ENCODE peak calls at places on chromosomes 2 and 18, in ten cellular contexts. T, R, X, G, F, L, O, Z, B and V are unnamed samples.

GRCh38 chr2:141348481-141348880 is 782.3 kb downstream of the LRP1B start:
- DNase-seq in T (no peak), R (no peak), X (no peak), G (no peak), F (no peak), L (no peak), O (no peak), Z (no peak), B (no peak), V (no peak)

GRCh38 chr2:235433860-235434259 is 60.0 kb upstream of the AGAP1 start:
- DNase-seq in T (peak; percentile 52), R (peak; percentile 51), X (no peak), G (peak; percentile 93), F (peak; percentile 17), L (peak; percentile 94), O (no peak), Z (no peak), B (peak; percentile 40), V (no peak)

GRCh38 chr18:77133051-77133919 is 702 bp upstream of the MBP start:
- DNase-seq in T (no peak), R (no peak), X (no peak), G (no peak), F (peak; percentile 85), L (no peak), O (no peak), Z (no peak), B (no peak), V (no peak)

GRCh38 chr2:238722181-238722580 is 125.7 kb upstream of the TWIST2 start:
- DNase-seq in T (no peak), R (no peak), X (no peak), G (no peak), F (no peak), L (no peak), O (no peak), Z (no peak), B (no peak), V (no peak)

GRCh38 chr2:214679736-214680135 is 129.7 kb downstream of the BARD1 start:
- DNase-seq in T (no peak), R (no peak), X (no peak), G (no peak), F (no peak), L (no peak), O (no peak), Z (no peak), B (no peak), V (no peak)

GRCh38 chr2:241798081-241798630 is 10.8 kb upstream of the NEU4 start:
- DNase-seq in T (peak; percentile 45), R (no peak), X (no peak), G (no peak), F (peak; percentile 46), L (peak; percentile 73), O (peak; percentile 11), Z (no peak), B (no peak), V (no peak)

GRCh38 chr2:236574424-236575145 is 5.0 kb downstream of the ACKR3 start:
- DNase-seq in T (no peak), R (no peak), X (no peak), G (no peak), F (peak; percentile 48), L (no peak), O (no peak), Z (no peak), B (no peak), V (no peak)

GRCh38 chr2:148994341-148994740 is 44.2 kb upstream of the LYPD6B start:
- DNase-seq in T (no peak), R (no peak), X (no peak), G (no peak), F (no peak), L (no peak), O (no peak), Z (no peak), B (no peak), V (no peak)

GRCh38 chr2:242085941-242086621 is 216.6 kb downstream of the RTP5 start:
- DNase-seq in T (peak; percentile 74), R (no peak), X (no peak), G (peak; percentile 66), F (no peak), L (no peak), O (no peak), Z (no peak), B (no peak), V (no peak)

GRCh38 chr2:233225230-233226068 is 26.0 kb upstream of the ATG16L1 start:
- DNase-seq in T (no peak), R (no peak), X (no peak), G (no peak), F (no peak), L (no peak), O (no peak), Z (no peak), B (no peak), V (no peak)

GRCh38 chr2:207471261-207471660 is 58.5 kb upstream of the CREB1 start:
- DNase-seq in T (no peak), R (no peak), X (no peak), G (no peak), F (no peak), L (peak; percentile 0), O (no peak), Z (no peak), B (no peak), V (no peak)

GRCh38 chr2:85433511-85434089 is 15.1 kb downstream of the SH2D6 start:
- DNase-seq in T (peak; percentile 82), R (peak; percentile 41), X (no peak), G (peak; percentile 82), F (peak; percentile 73), L (peak; percentile 74), O (no peak), Z (no peak), B (peak; percentile 89), V (no peak)

GRCh38 chr2:98457045-98457696 is 12.5 kb downstream of the INPP4A start:
- DNase-seq in T (no peak), R (no peak), X (no peak), G (no peak), F (peak; percentile 21), L (no peak), O (no peak), Z (no peak), B (no peak), V (no peak)

GRCh38 chr2:113203217-113203530 is 29.4 kb downstream of the PSD4 start:
- DNase-seq in T (no peak), R (no peak), X (no peak), G (no peak), F (no peak), L (no peak), O (no peak), Z (no peak), B (no peak), V (no peak)

GRCh38 chr2:20048488-20049443 is 2.7 kb downstream of the LAPTM4A start:
- DNase-seq in T (no peak), R (no peak), X (no peak), G (no peak), F (no peak), L (no peak), O (no peak), Z (no peak), B (no peak), V (no peak)

GRCh38 chr2:209661286-209661685 is 110.3 kb upstream of the UNC80 start:
- DNase-seq in T (no peak), R (no peak), X (no peak), G (no peak), F (peak; percentile 63), L (peak; percentile 95), O (no peak), Z (no peak), B (peak; percentile 2), V (no peak)

GRCh38 chr2:54878182-54878581 is 154.7 kb downstream of the EML6 start:
- DNase-seq in T (no peak), R (no peak), X (no peak), G (no peak), F (no peak), L (peak; percentile 94), O (no peak), Z (no peak), B (no peak), V (no peak)

GRCh38 chr2:133485868-133486267 is 82.4 kb downstream of the NCKAP5 start:
- DNase-seq in T (no peak), R (no peak), X (no peak), G (no peak), F (no peak), L (no peak), O (no peak), Z (no peak), B (no peak), V (no peak)

GRCh38 chr18:21242141-21243040 is at the start of gene GREB1L:
- DNase-seq in T (peak; percentile 62), R (no peak), X (no peak), G (peak; percentile 17), F (peak; percentile 89), L (peak; percentile 16), O (peak; percentile 55), Z (no peak), B (peak; percentile 70), V (peak; percentile 27)

GRCh38 chr2:121722479-121722878 is 14.2 kb downstream of the NIFK start:
- DNase-seq in T (no peak), R (no peak), X (no peak), G (peak; percentile 38), F (no peak), L (no peak), O (no peak), Z (no peak), B (no peak), V (no peak)

GRCh38 chr2:74559912-74560311 is 5.4 kb downstream of the DOK1 start:
- DNase-seq in T (no peak), R (no peak), X (no peak), G (no peak), F (peak; percentile 61), L (no peak), O (no peak), Z (no peak), B (no peak), V (no peak)

GRCh38 chr18:41645600-41646360 is 309.3 kb upstream of the PIK3C3 start:
- DNase-seq in T (no peak), R (no peak), X (no peak), G (no peak), F (no peak), L (no peak), O (no peak), Z (no peak), B (no peak), V (no peak)

GRCh38 chr2:219056176-219056895 is 4.4 kb downstream of the IHH start:
- DNase-seq in T (no peak), R (no peak), X (no peak), G (no peak), F (no peak), L (no peak), O (no peak), Z (no peak), B (no peak), V (no peak)

GRCh38 chr2:225040862-225041209 is 1.4 kb downstream of the DOCK10 start:
- DNase-seq in T (no peak), R (peak; percentile 50), X (no peak), G (peak; percentile 33), F (peak; percentile 51), L (peak; percentile 13), O (peak; percentile 24), Z (no peak), B (peak; percentile 55), V (no peak)

GRCh38 chr2:220775856-220776467 is 796.1 kb downstream of the EPHA4 start:
- DNase-seq in T (no peak), R (no peak), X (no peak), G (no peak), F (peak; percentile 66), L (no peak), O (no peak), Z (no peak), B (no peak), V (no peak)

GRCh38 chr2:221450280-221450679 is 121.8 kb downstream of the EPHA4 start:
- DNase-seq in T (no peak), R (no peak), X (no peak), G (no peak), F (no peak), L (no peak), O (no peak), Z (no peak), B (no peak), V (no peak)

GRCh38 chr2:6946722-6947121 is 29.5 kb downstream of the RNF144A start:
- DNase-seq in T (no peak), R (no peak), X (no peak), G (no peak), F (no peak), L (no peak), O (no peak), Z (no peak), B (no peak), V (no peak)

GRCh38 chr18:58044370-58045264 is 591 bp downstream of the NEDD4L start:
- DNase-seq in T (peak; percentile 77), R (no peak), X (peak; percentile 20), G (peak; percentile 60), F (peak; percentile 87), L (peak; percentile 52), O (peak; percentile 52), Z (no peak), B (peak; percentile 61), V (no peak)